ENCODE peak calls at places on chromosomes 6 and 20, in four cellular contexts. One of them, this sample, is unnamed.

GRCh38 chr6:44676826-44677433 is 289.4 kb downstream of the CDC5L start:
- DNase-seq in PC-9: no peak
- DNase-seq in CD8-positive, alpha-beta T cell: no peak
- DNase-seq in RWPE2: no peak
- DNase-seq in this sample: no peak

GRCh38 chr6:70563540-70563939 is 3.2 kb upstream of the SDHAF4 start:
- DNase-seq in PC-9: no peak
- DNase-seq in CD8-positive, alpha-beta T cell: no peak
- DNase-seq in RWPE2: no peak
- DNase-seq in this sample: no peak

GRCh38 chr6:63635165-63635562 is 438 bp upstream of the PHF3 start:
- DNase-seq in PC-9: no peak
- DNase-seq in CD8-positive, alpha-beta T cell: no peak
- DNase-seq in RWPE2: no peak
- DNase-seq in this sample: no peak

GRCh38 chr6:25250878-25251277 is 28.3 kb upstream of the CARMIL1 start:
- DNase-seq in PC-9: peak; percentile 70
- DNase-seq in CD8-positive, alpha-beta T cell: no peak
- DNase-seq in RWPE2: no peak
- DNase-seq in this sample: peak; percentile 56

GRCh38 chr6:71107935-71108420 is 151.1 kb upstream of the B3GAT2 start:
- DNase-seq in PC-9: no peak
- DNase-seq in CD8-positive, alpha-beta T cell: no peak
- DNase-seq in RWPE2: no peak
- DNase-seq in this sample: peak; percentile 82

GRCh38 chr20:44720994-44721784 is 6.0 kb downstream of the CCN5 start:
- DNase-seq in PC-9: peak; percentile 86
- DNase-seq in CD8-positive, alpha-beta T cell: no peak
- DNase-seq in RWPE2: no peak
- DNase-seq in this sample: no peak

GRCh38 chr6:73585566-73586415 is 65.0 kb upstream of the EEF1A1 start:
- DNase-seq in PC-9: peak; percentile 88
- DNase-seq in CD8-positive, alpha-beta T cell: peak; percentile 26
- DNase-seq in RWPE2: no peak
- DNase-seq in this sample: peak; percentile 55

GRCh38 chr6:46876126-46876525 is 45.6 kb downstream of the ADGRF5 start:
- DNase-seq in PC-9: peak; percentile 100
- DNase-seq in CD8-positive, alpha-beta T cell: no peak
- DNase-seq in RWPE2: peak; percentile 94
- DNase-seq in this sample: peak; percentile 94

GRCh38 chr6:111817451-111818146 is 55.7 kb downstream of the FYN start:
- DNase-seq in PC-9: no peak
- DNase-seq in CD8-positive, alpha-beta T cell: no peak
- DNase-seq in RWPE2: no peak
- DNase-seq in this sample: no peak

GRCh38 chr6:39310542-39310941 is 3.7 kb downstream of the KCNK17 start:
- DNase-seq in PC-9: no peak
- DNase-seq in CD8-positive, alpha-beta T cell: no peak
- DNase-seq in RWPE2: no peak
- DNase-seq in this sample: no peak

GRCh38 chr20:58697867-58698703 is 5.5 kb downstream of the NPEPL1 start:
- DNase-seq in PC-9: no peak
- DNase-seq in CD8-positive, alpha-beta T cell: no peak
- DNase-seq in RWPE2: peak; percentile 81
- DNase-seq in this sample: no peak

GRCh38 chr20:38406476-38406875 is 28.7 kb downstream of the SNHG17 start:
- DNase-seq in PC-9: no peak
- DNase-seq in CD8-positive, alpha-beta T cell: no peak
- DNase-seq in RWPE2: no peak
- DNase-seq in this sample: no peak

DNA sequence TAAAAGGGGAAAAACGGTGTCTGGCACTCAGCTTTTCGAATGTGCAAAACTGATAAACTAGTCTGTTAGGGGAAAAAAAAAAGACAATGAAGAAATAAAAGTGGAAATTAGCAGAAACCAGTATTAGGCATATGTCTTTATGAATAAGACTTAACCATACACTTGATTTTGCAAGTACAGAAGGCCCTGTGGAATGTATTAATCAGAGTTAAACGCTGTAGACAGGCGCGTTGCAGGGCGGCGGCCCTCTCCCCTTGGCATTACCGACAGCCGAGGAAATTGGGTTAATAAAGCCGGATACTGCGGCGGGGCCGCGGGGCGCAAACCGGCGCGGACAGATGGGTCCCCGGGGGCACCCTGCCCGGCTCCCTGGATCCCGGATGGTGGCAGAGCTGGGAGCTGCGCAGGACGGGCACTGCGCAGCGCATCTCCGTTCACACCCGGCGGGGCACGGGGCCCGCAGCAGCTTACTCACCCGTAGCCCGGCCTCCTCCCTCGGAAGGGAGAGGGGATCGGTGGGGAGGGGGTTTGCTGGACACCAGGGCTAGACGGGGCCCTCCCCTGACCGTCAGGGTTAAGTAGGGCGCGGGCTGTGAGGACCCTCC is 2.1 kb downstream of the BHLHE23 start:
- DNase-seq in PC-9: no peak
- DNase-seq in CD8-positive, alpha-beta T cell: no peak
- DNase-seq in RWPE2: no peak
- DNase-seq in this sample: no peak
- H3K4me3 ChIP-seq in PC-9: no peak overlapping the region
- H3K4me3 ChIP-seq in CD8-positive, alpha-beta T cell: no peak overlapping the region
- H3K4me3 ChIP-seq in RWPE2: no peak overlapping the region
- H3K4me3 ChIP-seq in this sample: no peak overlapping the region

GRCh38 chr6:28875348-28875747 is 48.4 kb downstream of the TRIM27 start:
- DNase-seq in PC-9: no peak
- DNase-seq in CD8-positive, alpha-beta T cell: no peak
- DNase-seq in RWPE2: no peak
- DNase-seq in this sample: no peak
- H3K4me3 ChIP-seq in PC-9: no peak overlapping the region
- H3K4me3 ChIP-seq in CD8-positive, alpha-beta T cell: no peak overlapping the region
- H3K4me3 ChIP-seq in RWPE2: no peak overlapping the region
- H3K4me3 ChIP-seq in this sample: no peak overlapping the region

GRCh38 chr6:52518279-52518944 is 58.4 kb downstream of the TRAM2 start:
- DNase-seq in PC-9: no peak
- DNase-seq in CD8-positive, alpha-beta T cell: no peak
- DNase-seq in RWPE2: no peak
- DNase-seq in this sample: no peak

GRCh38 chr6:52516943-52517342 is 59.9 kb downstream of the TRAM2 start:
- DNase-seq in PC-9: no peak
- DNase-seq in CD8-positive, alpha-beta T cell: no peak
- DNase-seq in RWPE2: no peak
- DNase-seq in this sample: no peak

GRCh38 chr6:52516269-52516668 is 60.6 kb downstream of the TRAM2 start:
- DNase-seq in PC-9: no peak
- DNase-seq in CD8-positive, alpha-beta T cell: no peak
- DNase-seq in RWPE2: no peak
- DNase-seq in this sample: no peak

GRCh38 chr6:52519618-52520017 is 57.2 kb downstream of the TRAM2 start:
- DNase-seq in PC-9: no peak
- DNase-seq in CD8-positive, alpha-beta T cell: no peak
- DNase-seq in RWPE2: no peak
- DNase-seq in this sample: no peak

GRCh38 chr6:52517502-52518278 is 59.2 kb downstream of the TRAM2 start:
- DNase-seq in PC-9: peak; percentile 76
- DNase-seq in CD8-positive, alpha-beta T cell: no peak
- DNase-seq in RWPE2: peak; percentile 90
- DNase-seq in this sample: peak; percentile 89
- H3K4me3 ChIP-seq in PC-9: no peak overlapping the region
- H3K4me3 ChIP-seq in CD8-positive, alpha-beta T cell: no peak overlapping the region
- H3K4me3 ChIP-seq in RWPE2: no peak overlapping the region
- H3K4me3 ChIP-seq in this sample: no peak overlapping the region

GRCh38 chr20:433300-433975 is 25.3 kb downstream of the RBCK1 start:
- DNase-seq in PC-9: no peak
- DNase-seq in CD8-positive, alpha-beta T cell: peak; percentile 60
- DNase-seq in RWPE2: peak; percentile 37
- DNase-seq in this sample: peak; percentile 23
- H3K4me3 ChIP-seq in PC-9: no peak overlapping the region
- H3K4me3 ChIP-seq in CD8-positive, alpha-beta T cell: peak overlapping the region; percentile 29
- H3K4me3 ChIP-seq in RWPE2: no peak overlapping the region
- H3K4me3 ChIP-seq in this sample: no peak overlapping the region

This sample was measured in kidney epithelial cell.